ENCODE peak calls at places on chromosomes 7 and 10, in seven cellular contexts. I is brain pericyte, M is skeletal muscle cell, J is GM19239, D is T-helper 9 cell, U is A172, P is NCI-H1105 treated with DMSO at 0.1 percent for 48 hours. Q is an unnamed sample.
A peak's percentile ranks its signal among the peaks of the same experiment; 100 is the strongest.

GRCh38 chr7:135648235-135648634 is 14.1 kb upstream of the STMP1 start:
- DNase-seq in D (no peak), U (no peak), I (no peak), P (no peak), J (no peak), M (no peak), Q (no peak)

GRCh38 chr7:48899932-48900331 is 24.4 kb upstream of the CDC14C start:
- DNase-seq in M (no peak), P (no peak), U (peak; percentile 44), D (no peak), I (no peak), J (no peak), Q (no peak)

GRCh38 chr7:34128762-34129161 is 223.4 kb downstream of the BMPER start:
- DNase-seq in I (peak; percentile 43), P (no peak), D (no peak), J (no peak), M (peak; percentile 75), U (peak; percentile 84), Q (no peak)

GRCh38 chr10:117768333-117769045 is 225.9 kb downstream of the EMX2 start:
- DNase-seq in I (no peak), J (no peak), U (no peak), D (no peak), P (no peak), M (no peak), Q (no peak)

GRCh38 chr7:22821702-22822485 is 755 bp downstream of the TOMM7 start:
- DNase-seq in J (no peak), U (peak; percentile 14), D (no peak), P (no peak), M (no peak), I (no peak), Q (no peak)

GRCh38 chr7:126700807-126701604 is 551.7 kb downstream of the GRM8 start:
- DNase-seq in J (peak; percentile 19), P (peak; percentile 52), U (peak; percentile 96), I (peak; percentile 68), D (no peak), M (peak; percentile 94), Q (peak; percentile 29)

GRCh38 chr7:125555921-125556320 is 626.3 kb upstream of the POT1 start:
- DNase-seq in I (no peak), D (no peak), U (no peak), M (no peak), P (no peak), J (no peak), Q (no peak)

GRCh38 chr7:31061185-31061584 is 9.1 kb downstream of the ADCYAP1R1 start:
- DNase-seq in I (no peak), P (no peak), J (no peak), D (no peak), U (no peak), M (no peak), Q (no peak)

GRCh38 chr10:110398419-110399162 is 93.9 kb upstream of the SMNDC1 start:
- DNase-seq in D (no peak), P (no peak), U (peak; percentile 100), I (peak; percentile 71), J (no peak), M (peak; percentile 96), Q (no peak)

GRCh38 chr7:152761116-152761748 is 1.7 kb downstream of the ACTR3B start:
- DNase-seq in U (peak; percentile 48), I (no peak), P (no peak), M (peak; percentile 21), J (no peak), D (no peak), Q (no peak)

GRCh38 chr10:42836096-42836495 is 53.5 kb downstream of the BMS1 start:
- DNase-seq in U (no peak), M (no peak), I (no peak), P (no peak), J (no peak), D (no peak), Q (no peak)

GRCh38 chr10:114053946-114054345 is 10.3 kb downstream of the ADRB1 start:
- DNase-seq in U (no peak), I (no peak), J (no peak), P (no peak), M (no peak), D (no peak), Q (no peak)

GRCh38 chr7:44145419-44145968 is 4.4 kb upstream of the MYL7 start:
- DNase-seq in I (no peak), M (no peak), J (no peak), D (peak; percentile 42), P (no peak), U (no peak), Q (no peak)

GRCh38 chr10:27620425-27621397 is 116.6 kb downstream of the RAB18 start:
- DNase-seq in J (no peak), P (no peak), I (no peak), D (no peak), U (peak; percentile 26), M (peak; percentile 70), Q (no peak)

GRCh38 chr10:27223964-27224363 is 16.6 kb downstream of the ACBD5 start:
- DNase-seq in I (no peak), M (no peak), P (no peak), U (peak; percentile 53), J (no peak), D (peak; percentile 25), Q (peak; percentile 4)

GRCh38 chr10:88994034-88994433 is 3.4 kb downstream of the FAS start:
- DNase-seq in J (no peak), P (no peak), M (no peak), I (no peak), D (no peak), U (no peak), Q (no peak)

GRCh38 chr10:43983856-43984271 is 335.2 kb upstream of the ZNF32 start:
- DNase-seq in J (no peak), I (no peak), U (no peak), D (no peak), M (no peak), P (no peak), Q (no peak)

GRCh38 chr10:98349508-98349922 is 65.5 kb downstream of the PYROXD2 start:
- DNase-seq in M (peak; percentile 100), I (peak; percentile 88), J (peak; percentile 17), P (no peak), D (no peak), U (peak; percentile 93), Q (no peak)

GRCh38 chr10:12387561-12388210 is 38.3 kb downstream of the CAMK1D start:
- DNase-seq in P (no peak), U (no peak), D (no peak), M (no peak), J (no peak), I (no peak), Q (no peak)

GRCh38 chr10:96377816-96378294 is 19.1 kb upstream of the OPALIN start:
- DNase-seq in I (peak; percentile 43), P (no peak), D (no peak), U (peak; percentile 48), M (no peak), J (no peak), Q (no peak)

GRCh38 chr10:103443475-103444185 is 8.5 kb downstream of the CALHM2 start:
- DNase-seq in M (no peak), I (no peak), D (no peak), J (no peak), U (no peak), P (no peak), Q (no peak)

GRCh38 chr10:102611514-102612095 is 32.7 kb upstream of the TRIM8 start:
- DNase-seq in I (no peak), D (no peak), U (peak; percentile 77), M (no peak), P (no peak), J (no peak), Q (no peak)